ENCODE peak calls at places on chromosome 2, in nine cellular contexts. One of them, this sample, is unnamed.

GRCh38 chr2:60959501-60959900 is 58.0 kb upstream of the PEX13 start:
- DNase-seq in BE2C: no peak
- DNase-seq in HCEC 1CT: no peak
- DNase-seq in stimulated activated CD8-positive, alpha-beta memory T cell treated with anti-CD3 and anti-CD28 coated beads, Interleukin-2, amount 100 ng/mL, for 48 hours: no peak
- DNase-seq in astrocyte: no peak
- DNase-seq in CD4-positive, CD25-positive, alpha-beta regulatory T cell: no peak
- DNase-seq in glutamatergic neuron: no peak
- DNase-seq in glomerular endothelial cell: no peak
- DNase-seq in body of pancreas: no peak
- DNase-seq in this sample: no peak

GRCh38 chr2:232104076-232104646 is 142.6 kb downstream of the DIS3L2 start:
- DNase-seq in BE2C: no peak
- DNase-seq in body of pancreas: no peak
- DNase-seq in HCEC 1CT: no peak
- DNase-seq in CD4-positive, CD25-positive, alpha-beta regulatory T cell: no peak
- DNase-seq in glomerular endothelial cell: no peak
- DNase-seq in stimulated activated CD8-positive, alpha-beta memory T cell treated with anti-CD3 and anti-CD28 coated beads, Interleukin-2, amount 100 ng/mL, for 48 hours: no peak
- DNase-seq in glutamatergic neuron: no peak
- DNase-seq in astrocyte: no peak
- DNase-seq in this sample: no peak

GRCh38 chr2:144332356-144333143 is 187.4 kb downstream of the ZEB2 start:
- DNase-seq in glutamatergic neuron: peak; percentile 90
- DNase-seq in stimulated activated CD8-positive, alpha-beta memory T cell treated with anti-CD3 and anti-CD28 coated beads, Interleukin-2, amount 100 ng/mL, for 48 hours: peak; percentile 84
- DNase-seq in body of pancreas: peak; percentile 89
- DNase-seq in glomerular endothelial cell: no peak
- DNase-seq in BE2C: peak; percentile 82
- DNase-seq in HCEC 1CT: peak; percentile 91
- DNase-seq in CD4-positive, CD25-positive, alpha-beta regulatory T cell: peak; percentile 87
- DNase-seq in astrocyte: peak; percentile 69
- DNase-seq in this sample: peak; percentile 96

GRCh38 chr2:11250400-11251277 is 93.8 kb downstream of the ROCK2 start:
- DNase-seq in CD4-positive, CD25-positive, alpha-beta regulatory T cell: no peak
- DNase-seq in HCEC 1CT: peak; percentile 8
- DNase-seq in astrocyte: peak; percentile 37
- DNase-seq in glomerular endothelial cell: no peak
- DNase-seq in BE2C: no peak
- DNase-seq in glutamatergic neuron: no peak
- DNase-seq in stimulated activated CD8-positive, alpha-beta memory T cell treated with anti-CD3 and anti-CD28 coated beads, Interleukin-2, amount 100 ng/mL, for 48 hours: no peak
- DNase-seq in body of pancreas: no peak
- DNase-seq in this sample: no peak

GRCh38 chr2:126664234-126664633 is 8.3 kb downstream of the GYPC start:
- DNase-seq in astrocyte: no peak
- DNase-seq in BE2C: no peak
- DNase-seq in glomerular endothelial cell: no peak
- DNase-seq in HCEC 1CT: no peak
- DNase-seq in stimulated activated CD8-positive, alpha-beta memory T cell treated with anti-CD3 and anti-CD28 coated beads, Interleukin-2, amount 100 ng/mL, for 48 hours: no peak
- DNase-seq in CD4-positive, CD25-positive, alpha-beta regulatory T cell: peak; percentile 18
- DNase-seq in glutamatergic neuron: no peak
- DNase-seq in body of pancreas: no peak
- DNase-seq in this sample: no peak

GRCh38 chr2:121650554-121650930 is 1.3 kb upstream of the CLASP1 start:
- DNase-seq in astrocyte: peak; percentile 19
- DNase-seq in BE2C: no peak
- DNase-seq in HCEC 1CT: no peak
- DNase-seq in body of pancreas: no peak
- DNase-seq in CD4-positive, CD25-positive, alpha-beta regulatory T cell: no peak
- DNase-seq in stimulated activated CD8-positive, alpha-beta memory T cell treated with anti-CD3 and anti-CD28 coated beads, Interleukin-2, amount 100 ng/mL, for 48 hours: no peak
- DNase-seq in glutamatergic neuron: no peak
- DNase-seq in glomerular endothelial cell: no peak
- DNase-seq in this sample: peak; percentile 55

GRCh38 chr2:28619213-28620196 is 123.6 kb downstream of the PLB1 start:
- DNase-seq in CD4-positive, CD25-positive, alpha-beta regulatory T cell: no peak
- DNase-seq in astrocyte: peak; percentile 44
- DNase-seq in BE2C: no peak
- DNase-seq in stimulated activated CD8-positive, alpha-beta memory T cell treated with anti-CD3 and anti-CD28 coated beads, Interleukin-2, amount 100 ng/mL, for 48 hours: no peak
- DNase-seq in glutamatergic neuron: no peak
- DNase-seq in body of pancreas: no peak
- DNase-seq in HCEC 1CT: no peak
- DNase-seq in glomerular endothelial cell: no peak
- DNase-seq in this sample: no peak

GRCh38 chr2:227390468-227391256 is 2.9 kb upstream of the SCYGR1 start:
- DNase-seq in stimulated activated CD8-positive, alpha-beta memory T cell treated with anti-CD3 and anti-CD28 coated beads, Interleukin-2, amount 100 ng/mL, for 48 hours: no peak
- DNase-seq in body of pancreas: no peak
- DNase-seq in BE2C: no peak
- DNase-seq in glomerular endothelial cell: no peak
- DNase-seq in HCEC 1CT: no peak
- DNase-seq in glutamatergic neuron: no peak
- DNase-seq in CD4-positive, CD25-positive, alpha-beta regulatory T cell: no peak
- DNase-seq in astrocyte: no peak
- DNase-seq in this sample: no peak

GRCh38 chr2:177799531-177799930 is 273.0 kb downstream of the PDE11A start:
- DNase-seq in CD4-positive, CD25-positive, alpha-beta regulatory T cell: no peak
- DNase-seq in glutamatergic neuron: no peak
- DNase-seq in BE2C: peak; percentile 29
- DNase-seq in glomerular endothelial cell: no peak
- DNase-seq in HCEC 1CT: peak; percentile 37
- DNase-seq in body of pancreas: no peak
- DNase-seq in astrocyte: peak; percentile 13
- DNase-seq in stimulated activated CD8-positive, alpha-beta memory T cell treated with anti-CD3 and anti-CD28 coated beads, Interleukin-2, amount 100 ng/mL, for 48 hours: no peak
- DNase-seq in this sample: peak; percentile 57

GRCh38 chr2:170298115-170298514 is 120.2 kb downstream of the MYO3B start:
- DNase-seq in stimulated activated CD8-positive, alpha-beta memory T cell treated with anti-CD3 and anti-CD28 coated beads, Interleukin-2, amount 100 ng/mL, for 48 hours: no peak
- DNase-seq in CD4-positive, CD25-positive, alpha-beta regulatory T cell: no peak
- DNase-seq in astrocyte: no peak
- DNase-seq in HCEC 1CT: no peak
- DNase-seq in glutamatergic neuron: no peak
- DNase-seq in glomerular endothelial cell: no peak
- DNase-seq in body of pancreas: no peak
- DNase-seq in BE2C: no peak
- DNase-seq in this sample: no peak

GRCh38 chr2:237299897-237300296 is 114.1 kb downstream of the COL6A3 start:
- DNase-seq in CD4-positive, CD25-positive, alpha-beta regulatory T cell: no peak
- DNase-seq in HCEC 1CT: peak; percentile 99
- DNase-seq in astrocyte: peak; percentile 100
- DNase-seq in glutamatergic neuron: no peak
- DNase-seq in glomerular endothelial cell: no peak
- DNase-seq in body of pancreas: no peak
- DNase-seq in stimulated activated CD8-positive, alpha-beta memory T cell treated with anti-CD3 and anti-CD28 coated beads, Interleukin-2, amount 100 ng/mL, for 48 hours: no peak
- DNase-seq in BE2C: no peak
- DNase-seq in this sample: peak; percentile 79

GRCh38 chr2:180882959-180883358 is 97.4 kb upstream of the UBE2E3 start:
- DNase-seq in HCEC 1CT: no peak
- DNase-seq in stimulated activated CD8-positive, alpha-beta memory T cell treated with anti-CD3 and anti-CD28 coated beads, Interleukin-2, amount 100 ng/mL, for 48 hours: no peak
- DNase-seq in glutamatergic neuron: no peak
- DNase-seq in CD4-positive, CD25-positive, alpha-beta regulatory T cell: no peak
- DNase-seq in glomerular endothelial cell: no peak
- DNase-seq in astrocyte: no peak
- DNase-seq in BE2C: peak; percentile 5
- DNase-seq in body of pancreas: no peak
- DNase-seq in this sample: no peak

GRCh38 chr2:187689372-187689771 is 135.1 kb upstream of the TFPI start:
- DNase-seq in astrocyte: peak; percentile 51
- DNase-seq in stimulated activated CD8-positive, alpha-beta memory T cell treated with anti-CD3 and anti-CD28 coated beads, Interleukin-2, amount 100 ng/mL, for 48 hours: no peak
- DNase-seq in HCEC 1CT: peak; percentile 32
- DNase-seq in glomerular endothelial cell: peak; percentile 16
- DNase-seq in BE2C: no peak
- DNase-seq in body of pancreas: no peak
- DNase-seq in glutamatergic neuron: no peak
- DNase-seq in CD4-positive, CD25-positive, alpha-beta regulatory T cell: no peak
- DNase-seq in this sample: no peak

GRCh38 chr2:17470855-17471641 is 47.2 kb downstream of the RAD51AP2 start:
- DNase-seq in astrocyte: peak; percentile 85
- DNase-seq in stimulated activated CD8-positive, alpha-beta memory T cell treated with anti-CD3 and anti-CD28 coated beads, Interleukin-2, amount 100 ng/mL, for 48 hours: no peak
- DNase-seq in glutamatergic neuron: peak; percentile 31
- DNase-seq in glomerular endothelial cell: no peak
- DNase-seq in BE2C: peak; percentile 34
- DNase-seq in CD4-positive, CD25-positive, alpha-beta regulatory T cell: no peak
- DNase-seq in HCEC 1CT: peak; percentile 81
- DNase-seq in body of pancreas: no peak
- DNase-seq in this sample: peak; percentile 29

GRCh38 chr2:204967199-204967995 is 422.1 kb downstream of the PARD3B start:
- DNase-seq in BE2C: peak; percentile 69
- DNase-seq in astrocyte: no peak
- DNase-seq in CD4-positive, CD25-positive, alpha-beta regulatory T cell: peak; percentile 73
- DNase-seq in glomerular endothelial cell: no peak
- DNase-seq in HCEC 1CT: no peak
- DNase-seq in stimulated activated CD8-positive, alpha-beta memory T cell treated with anti-CD3 and anti-CD28 coated beads, Interleukin-2, amount 100 ng/mL, for 48 hours: no peak
- DNase-seq in body of pancreas: no peak
- DNase-seq in glutamatergic neuron: no peak
- DNase-seq in this sample: peak; percentile 16

GRCh38 chr2:216163518-216163917 is 54.4 kb downstream of the XRCC5 start:
- DNase-seq in BE2C: no peak
- DNase-seq in astrocyte: peak; percentile 44
- DNase-seq in body of pancreas: no peak
- DNase-seq in CD4-positive, CD25-positive, alpha-beta regulatory T cell: no peak
- DNase-seq in glomerular endothelial cell: no peak
- DNase-seq in stimulated activated CD8-positive, alpha-beta memory T cell treated with anti-CD3 and anti-CD28 coated beads, Interleukin-2, amount 100 ng/mL, for 48 hours: no peak
- DNase-seq in HCEC 1CT: no peak
- DNase-seq in glutamatergic neuron: no peak
- DNase-seq in this sample: no peak

GRCh38 chr2:191115391-191115790 is 35.4 kb downstream of the STAT4 start:
- DNase-seq in HCEC 1CT: no peak
- DNase-seq in glutamatergic neuron: no peak
- DNase-seq in BE2C: no peak
- DNase-seq in glomerular endothelial cell: no peak
- DNase-seq in astrocyte: peak; percentile 43
- DNase-seq in CD4-positive, CD25-positive, alpha-beta regulatory T cell: peak; percentile 48
- DNase-seq in body of pancreas: no peak
- DNase-seq in stimulated activated CD8-positive, alpha-beta memory T cell treated with anti-CD3 and anti-CD28 coated beads, Interleukin-2, amount 100 ng/mL, for 48 hours: peak; percentile 42
- DNase-seq in this sample: no peak

GRCh38 chr2:100451734-100452133 is 18.5 kb upstream of the NMS start:
- DNase-seq in astrocyte: no peak
- DNase-seq in BE2C: no peak
- DNase-seq in glutamatergic neuron: no peak
- DNase-seq in CD4-positive, CD25-positive, alpha-beta regulatory T cell: no peak
- DNase-seq in glomerular endothelial cell: no peak
- DNase-seq in stimulated activated CD8-positive, alpha-beta memory T cell treated with anti-CD3 and anti-CD28 coated beads, Interleukin-2, amount 100 ng/mL, for 48 hours: no peak
- DNase-seq in body of pancreas: no peak
- DNase-seq in HCEC 1CT: no peak
- DNase-seq in this sample: no peak

GRCh38 chr2:57084697-57085281 is 901.0 kb downstream of the CCDC85A start:
- DNase-seq in CD4-positive, CD25-positive, alpha-beta regulatory T cell: no peak
- DNase-seq in BE2C: no peak
- DNase-seq in HCEC 1CT: no peak
- DNase-seq in glomerular endothelial cell: no peak
- DNase-seq in glutamatergic neuron: no peak
- DNase-seq in astrocyte: no peak
- DNase-seq in stimulated activated CD8-positive, alpha-beta memory T cell treated with anti-CD3 and anti-CD28 coated beads, Interleukin-2, amount 100 ng/mL, for 48 hours: no peak
- DNase-seq in body of pancreas: no peak
- DNase-seq in this sample: no peak

GRCh38 chr2:224208034-224208433 is 168.9 kb upstream of the SERPINE2 start:
- DNase-seq in glutamatergic neuron: no peak
- DNase-seq in glomerular endothelial cell: no peak
- DNase-seq in stimulated activated CD8-positive, alpha-beta memory T cell treated with anti-CD3 and anti-CD28 coated beads, Interleukin-2, amount 100 ng/mL, for 48 hours: no peak
- DNase-seq in body of pancreas: no peak
- DNase-seq in CD4-positive, CD25-positive, alpha-beta regulatory T cell: no peak
- DNase-seq in astrocyte: no peak
- DNase-seq in BE2C: no peak
- DNase-seq in HCEC 1CT: no peak
- DNase-seq in this sample: no peak

GRCh38 chr2:225468131-225468530 is 68.6 kb downstream of the NYAP2 start:
- DNase-seq in BE2C: no peak
- DNase-seq in body of pancreas: no peak
- DNase-seq in glutamatergic neuron: no peak
- DNase-seq in stimulated activated CD8-positive, alpha-beta memory T cell treated with anti-CD3 and anti-CD28 coated beads, Interleukin-2, amount 100 ng/mL, for 48 hours: no peak
- DNase-seq in CD4-positive, CD25-positive, alpha-beta regulatory T cell: no peak
- DNase-seq in HCEC 1CT: no peak
- DNase-seq in glomerular endothelial cell: no peak
- DNase-seq in astrocyte: peak; percentile 80
- DNase-seq in this sample: no peak

GRCh38 chr2:224927671-224928173 is 114.5 kb downstream of the DOCK10 start:
- DNase-seq in CD4-positive, CD25-positive, alpha-beta regulatory T cell: peak; percentile 84
- DNase-seq in BE2C: no peak
- DNase-seq in HCEC 1CT: peak; percentile 68
- DNase-seq in glutamatergic neuron: no peak
- DNase-seq in stimulated activated CD8-positive, alpha-beta memory T cell treated with anti-CD3 and anti-CD28 coated beads, Interleukin-2, amount 100 ng/mL, for 48 hours: peak; percentile 46
- DNase-seq in astrocyte: peak; percentile 80
- DNase-seq in body of pancreas: no peak
- DNase-seq in glomerular endothelial cell: no peak
- DNase-seq in this sample: no peak

GRCh38 chr2:173654146-173654895 is 299.6 kb downstream of the CDCA7 start:
- DNase-seq in glutamatergic neuron: no peak
- DNase-seq in astrocyte: no peak
- DNase-seq in CD4-positive, CD25-positive, alpha-beta regulatory T cell: no peak
- DNase-seq in stimulated activated CD8-positive, alpha-beta memory T cell treated with anti-CD3 and anti-CD28 coated beads, Interleukin-2, amount 100 ng/mL, for 48 hours: no peak
- DNase-seq in BE2C: no peak
- DNase-seq in body of pancreas: no peak
- DNase-seq in glomerular endothelial cell: no peak
- DNase-seq in HCEC 1CT: no peak
- DNase-seq in this sample: peak; percentile 53

GRCh38 chr2:213429516-213429915 is 145.3 kb downstream of the SPAG16 start:
- DNase-seq in astrocyte: peak; percentile 68
- DNase-seq in glomerular endothelial cell: no peak
- DNase-seq in body of pancreas: no peak
- DNase-seq in glutamatergic neuron: no peak
- DNase-seq in BE2C: no peak
- DNase-seq in HCEC 1CT: peak; percentile 45
- DNase-seq in CD4-positive, CD25-positive, alpha-beta regulatory T cell: no peak
- DNase-seq in stimulated activated CD8-positive, alpha-beta memory T cell treated with anti-CD3 and anti-CD28 coated beads, Interleukin-2, amount 100 ng/mL, for 48 hours: no peak
- DNase-seq in this sample: no peak

GRCh38 chr2:226439337-226439736 is 360.3 kb downstream of the IRS1 start:
- DNase-seq in CD4-positive, CD25-positive, alpha-beta regulatory T cell: no peak
- DNase-seq in HCEC 1CT: no peak
- DNase-seq in stimulated activated CD8-positive, alpha-beta memory T cell treated with anti-CD3 and anti-CD28 coated beads, Interleukin-2, amount 100 ng/mL, for 48 hours: no peak
- DNase-seq in BE2C: no peak
- DNase-seq in glutamatergic neuron: no peak
- DNase-seq in body of pancreas: no peak
- DNase-seq in astrocyte: no peak
- DNase-seq in glomerular endothelial cell: no peak
- DNase-seq in this sample: no peak

GRCh38 chr2:172173307-172173706 is 70.6 kb upstream of the DLX2 start:
- DNase-seq in CD4-positive, CD25-positive, alpha-beta regulatory T cell: no peak
- DNase-seq in HCEC 1CT: no peak
- DNase-seq in glutamatergic neuron: no peak
- DNase-seq in glomerular endothelial cell: no peak
- DNase-seq in BE2C: no peak
- DNase-seq in astrocyte: no peak
- DNase-seq in stimulated activated CD8-positive, alpha-beta memory T cell treated with anti-CD3 and anti-CD28 coated beads, Interleukin-2, amount 100 ng/mL, for 48 hours: no peak
- DNase-seq in body of pancreas: no peak
- DNase-seq in this sample: peak; percentile 8

GRCh38 chr2:193240752-193241151 is 1046.0 kb upstream of the TMEFF2 start:
- DNase-seq in glutamatergic neuron: no peak
- DNase-seq in astrocyte: no peak
- DNase-seq in CD4-positive, CD25-positive, alpha-beta regulatory T cell: no peak
- DNase-seq in body of pancreas: no peak
- DNase-seq in BE2C: no peak
- DNase-seq in stimulated activated CD8-positive, alpha-beta memory T cell treated with anti-CD3 and anti-CD28 coated beads, Interleukin-2, amount 100 ng/mL, for 48 hours: no peak
- DNase-seq in HCEC 1CT: no peak
- DNase-seq in glomerular endothelial cell: no peak
- DNase-seq in this sample: peak; percentile 19

This sample was measured in left kidney.